ENCODE peak calls at places on chromosomes 2 and 18, in nine cellular contexts. W is GM20000, B is AG04450, P is A549, F is nephron progenitor cell, D is AG09319, V is RWPE1, X is uterus, E is fibroblast of lung. O is an unnamed sample.

GRCh38 chr2:124561486-124561885 is 536.4 kb downstream of the CNTNAP5 start:
- DNase-seq in E (no peak), B (no peak), X (no peak), P (no peak), F (no peak), V (no peak), W (no peak), D (no peak), O (no peak)

GRCh38 chr2:96150007-96150406 is 4.8 kb upstream of the DUSP2 start:
- DNase-seq in D (no peak), F (no peak), P (no peak), W (no peak), B (no peak), E (no peak), X (peak), V (no peak), O (no peak)

GRCh38 chr2:38216886-38217285 is 140.9 kb upstream of the CYP1B1 start:
- DNase-seq in E (no peak), B (no peak), V (no peak), F (no peak), D (no peak), W (no peak), X (no peak), P (no peak), O (no peak)

GRCh38 chr2:9373047-9373446 is 50.3 kb downstream of the ITGB1BP1 start:
- DNase-seq in P (no peak), D (no peak), W (no peak), B (no peak), E (no peak), V (no peak), F (no peak), X (no peak), O (no peak)

GRCh38 chr2:134917958-134918517 is 584 bp upstream of the CCNT2 start:
- DNase-seq in W (no peak), P (no peak), V (no peak), X (no peak), D (no peak), B (no peak), E (no peak), F (no peak), O (no peak)

GRCh38 chr2:127025357-127026062 is 81.4 kb downstream of the BIN1 start:
- DNase-seq in X (peak), B (peak), P (peak), V (peak), D (peak), F (peak), W (peak), E (peak), O (peak)

GRCh38 chr2:101608411-101609317 is 88.8 kb upstream of the MAP4K4 start:
- DNase-seq in F (no peak), W (no peak), D (no peak), P (no peak), V (no peak), X (no peak), E (no peak), B (no peak), O (peak)

GRCh38 chr2:111031546-111032484 is 88.9 kb upstream of the BCL2L11 start:
- DNase-seq in W (no peak), F (no peak), D (no peak), B (no peak), E (no peak), V (no peak), X (no peak), P (no peak), O (no peak)

GRCh38 chr2:135984199-135985017 is 1.0 kb downstream of the DARS1 start:
- DNase-seq in W (peak), B (no peak), F (no peak), V (no peak), P (no peak), X (no peak), D (no peak), E (no peak), O (no peak)

GRCh38 chr2:72144746-72145657 is 2.7 kb downstream of the CYP26B1 start:
- DNase-seq in E (no peak), D (no peak), V (peak), W (peak), P (peak), X (peak), B (no peak), F (peak), O (peak)

GRCh38 chr18:13834501-13835015 is 10.6 kb downstream of the MC5R start:
- DNase-seq in E (no peak), V (no peak), P (no peak), B (no peak), D (no peak), X (no peak), F (no peak), W (no peak), O (no peak)

GRCh38 chr2:237091779-237092436 is 6.2 kb downstream of the COPS8 start:
- DNase-seq in D (no peak), B (no peak), W (no peak), V (peak), F (no peak), P (no peak), X (peak), E (peak), O (no peak)

GRCh38 chr18:31105733-31106132 is 3.5 kb upstream of the DSC2 start:
- DNase-seq in W (no peak), D (no peak), V (no peak), P (no peak), F (no peak), X (no peak), E (no peak), B (no peak), O (no peak)

GRCh38 chr18:48542513-48543181 is 3.8 kb downstream of the CTIF start:
- DNase-seq in D (no peak), V (no peak), B (no peak), P (no peak), F (no peak), W (no peak), X (no peak), E (no peak), O (no peak)

GRCh38 chr2:191359186-191359585 is 114.0 kb downstream of the MYO1B start:
- DNase-seq in D (no peak), F (no peak), X (no peak), P (no peak), W (no peak), B (no peak), E (peak), V (no peak), O (no peak)

GRCh38 chr18:37590346-37590745 is 24.7 kb upstream of the CELF4 start:
- DNase-seq in W (no peak), E (no peak), B (no peak), X (no peak), V (no peak), D (no peak), P (no peak), F (no peak), O (no peak)
- TF ChIP-seq CTCF in W (no peak), E (no peak), B (no peak), X (no peak), V (no peak), D (no peak), P (no peak), F (no peak), O (no peak)

GRCh38 chr2:230809677-230810251 is 55.0 kb upstream of the ITM2C start:
- DNase-seq in W (no peak), P (no peak), X (no peak), V (no peak), D (no peak), F (no peak), E (no peak), B (no peak), O (no peak)
- TF ChIP-seq CTCF in W (no peak), P (peak), X (no peak), V (peak), D (peak), F (no peak), E (no peak), B (peak), O (peak)

GRCh38 chr18:50749945-50750344 is 69.9 kb downstream of the MRO start:
- DNase-seq in W (no peak), E (no peak), V (no peak), X (no peak), F (no peak), B (no peak), P (no peak), D (no peak), O (no peak)

GRCh38 chr18:50749421-50749820 is 70.4 kb downstream of the MRO start:
- DNase-seq in F (no peak), D (no peak), V (no peak), E (no peak), X (no peak), P (no peak), B (no peak), W (no peak), O (no peak)

GRCh38 chr18:50751490-50751889 is 68.3 kb downstream of the MRO start:
- DNase-seq in B (no peak), P (no peak), X (no peak), V (no peak), W (no peak), D (no peak), E (no peak), F (no peak), O (no peak)

GRCh38 chr18:50751947-50752346 is 67.9 kb downstream of the MRO start:
- DNase-seq in D (no peak), E (no peak), F (no peak), X (no peak), V (no peak), W (no peak), B (no peak), P (no peak), O (no peak)

GRCh38 chr18:50750546-50750945 is 69.3 kb downstream of the MRO start:
- DNase-seq in B (no peak), F (no peak), V (no peak), D (no peak), X (no peak), W (no peak), E (no peak), P (no peak), O (no peak)
- TF ChIP-seq CTCF in B (no peak), F (no peak), V (no peak), D (no peak), X (no peak), W (no peak), E (no peak), P (no peak), O (no peak)

GRCh38 chr2:240064898-240065297 is 11.6 kb upstream of the OR6B3 start:
- DNase-seq in B (no peak), V (no peak), F (no peak), P (no peak), D (no peak), X (no peak), W (no peak), E (no peak), O (no peak)

GRCh38 chr2:240069846-240070245 is 16.5 kb upstream of the OR6B3 start:
- DNase-seq in F (no peak), V (peak), X (no peak), D (no peak), W (no peak), B (no peak), P (no peak), E (no peak), O (no peak)

GRCh38 chr2:240068193-240068592 is 14.9 kb upstream of the OR6B3 start:
- DNase-seq in B (no peak), D (no peak), V (no peak), E (no peak), X (no peak), F (no peak), P (no peak), W (no peak), O (no peak)

GRCh38 chr2:240070907-240071306 is 17.6 kb upstream of the OR6B3 start:
- DNase-seq in F (no peak), V (no peak), B (no peak), X (no peak), D (no peak), P (no peak), E (no peak), W (no peak), O (no peak)

DNA sequence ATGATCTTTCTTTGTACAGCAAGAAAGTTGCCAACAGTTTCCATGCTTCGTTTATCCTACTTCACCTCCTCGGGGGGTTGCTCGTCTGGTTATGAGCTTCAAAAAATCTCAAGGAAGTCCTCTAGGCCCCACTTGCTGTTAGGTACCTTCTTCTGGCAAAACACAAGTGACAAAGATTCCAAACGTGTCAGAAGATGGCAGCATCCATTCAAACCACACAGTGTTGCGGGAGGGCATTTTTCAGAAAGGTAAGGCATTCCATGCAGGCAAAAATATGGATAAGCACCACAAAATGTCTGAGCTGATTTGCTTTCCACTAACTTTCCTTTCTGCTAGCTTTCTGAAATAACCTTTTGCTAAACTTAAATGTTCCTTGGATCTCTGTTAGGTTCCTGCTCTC is 13.2 kb upstream of the OR6B3 start:
- DNase-seq in V (no peak), P (no peak), X (no peak), E (no peak), W (no peak), F (no peak), B (no peak), D (no peak), O (no peak)
- TF ChIP-seq CTCF in V (no peak), P (no peak), X (no peak), E (no peak), W (no peak), F (no peak), B (no peak), D (no peak), O (no peak)

GRCh38 chr2:233032551-233033320 is at the start of gene NEU2:
- DNase-seq in X (no peak), D (no peak), W (no peak), E (peak), F (no peak), V (no peak), P (no peak), B (no peak), O (no peak)

GRCh38 chr2:233031556-233032500 is 644 bp upstream of the NEU2 start:
- DNase-seq in F (peak), D (no peak), P (no peak), W (no peak), V (no peak), X (no peak), B (no peak), E (no peak), O (no peak)

GRCh38 chr2:233025706-233026105 is 6.8 kb upstream of the NEU2 start:
- DNase-seq in E (no peak), P (no peak), X (no peak), V (no peak), B (no peak), D (no peak), F (no peak), W (no peak), O (no peak)

GRCh38 chr2:233026211-233026813 is 6.2 kb upstream of the NEU2 start:
- DNase-seq in W (no peak), F (no peak), D (no peak), B (peak), V (peak), X (no peak), P (peak), E (peak), O (no peak)

DNA sequence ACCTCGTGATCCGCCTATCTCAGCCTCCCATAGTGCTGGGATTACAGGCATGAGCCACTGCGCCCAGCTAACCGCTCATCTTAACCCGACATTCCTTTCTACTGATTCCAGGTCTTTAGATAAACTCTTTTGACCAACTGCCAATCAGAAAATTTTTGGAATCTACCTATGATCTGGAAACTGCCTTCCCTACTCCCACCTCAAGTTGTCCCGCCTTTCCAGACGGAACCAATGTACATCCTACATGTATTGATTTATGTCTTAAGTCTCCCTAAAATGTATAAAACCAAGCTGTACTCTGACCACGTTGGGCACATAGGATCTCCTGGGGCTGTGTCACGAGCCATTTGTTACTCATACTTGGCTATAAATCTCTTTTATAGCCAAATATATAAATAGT is 3.2 kb upstream of the NEU2 start:
- DNase-seq in V (peak), P (no peak), W (no peak), D (no peak), X (no peak), F (no peak), B (no peak), E (no peak), O (no peak)
- TF ChIP-seq CTCF in V (no peak), P (no peak), W (no peak), D (no peak), X (no peak), F (no peak), B (no peak), E (no peak), O (no peak)

GRCh38 chr2:21415234-21415633 is 291.5 kb downstream of the TDRD15 start:
- DNase-seq in B (no peak), V (no peak), E (no peak), P (peak), D (no peak), W (no peak), X (no peak), F (no peak), O (no peak)
- TF ChIP-seq CTCF in B (no peak), V (no peak), E (no peak), P (no peak), D (no peak), W (no peak), X (no peak), F (no peak), O (peak)

GRCh38 chr2:17754773-17755425 is 961 bp downstream of the GEN1 start:
- DNase-seq in X (no peak), P (peak), F (no peak), B (no peak), E (no peak), W (no peak), V (no peak), D (no peak), O (no peak)

GRCh38 chr2:17756629-17757028 is 2.7 kb downstream of the GEN1 start:
- DNase-seq in F (no peak), P (no peak), W (no peak), D (no peak), V (no peak), B (no peak), E (peak), X (no peak), O (no peak)

GRCh38 chr2:17759805-17760204 is 5.9 kb downstream of the GEN1 start:
- DNase-seq in W (no peak), F (no peak), P (no peak), E (peak), B (no peak), D (no peak), V (no peak), X (no peak), O (no peak)

GRCh38 chr2:17758123-17758522 is 4.2 kb downstream of the GEN1 start:
- DNase-seq in W (no peak), X (no peak), B (no peak), V (no peak), F (no peak), D (no peak), E (no peak), P (no peak), O (no peak)

GRCh38 chr2:17757321-17757720 is 3.4 kb downstream of the GEN1 start:
- DNase-seq in X (no peak), V (peak), E (peak), P (peak), W (no peak), B (no peak), D (no peak), F (no peak), O (no peak)
- TF ChIP-seq CTCF in X (no peak), V (peak), E (no peak), P (no peak), W (no peak), B (no peak), D (no peak), F (no peak), O (no peak)

GRCh38 chr2:68110102-68110501 is 47.3 kb upstream of the C1D start:
- DNase-seq in E (no peak), B (no peak), D (no peak), V (no peak), F (no peak), W (no peak), X (no peak), P (peak), O (no peak)
- TF ChIP-seq CTCF in E (no peak), B (no peak), D (no peak), V (no peak), F (no peak), W (no peak), X (no peak), P (no peak), O (no peak)

GRCh38 chr2:99403524-99403923 is 66.3 kb downstream of the EIF5B start:
- DNase-seq in F (no peak), V (no peak), P (peak), X (no peak), W (no peak), B (no peak), D (no peak), E (no peak), O (no peak)
- TF ChIP-seq CTCF in F (peak), V (no peak), P (no peak), X (no peak), W (no peak), B (peak), D (no peak), E (no peak), O (no peak)